ENCODE peak calls at places on chromosome 16, in four cellular contexts. N, H, C and B are unnamed samples.

GRCh38 chr16:79393564-79393963 is 207.0 kb downstream of the MAF start:
- DNase-seq in N (no peak), H (no peak), C (no peak), B (no peak)

GRCh38 chr16:50068550-50068949 is 2.8 kb downstream of the HEATR3 start:
- DNase-seq in N (no peak), H (no peak), C (no peak), B (no peak)

GRCh38 chr16:46850619-46851555 is 19.9 kb upstream of the C16orf87 start:
- DNase-seq in N (no peak), H (no peak), C (no peak), B (no peak)

GRCh38 chr16:71501562-71501961 is 12.4 kb upstream of the ZNF19 start:
- DNase-seq in N (no peak), H (no peak), C (no peak), B (no peak)

GRCh38 chr16:88505405-88506082 is 52.5 kb downstream of the ZFPM1 start:
- DNase-seq in N (no peak), H (no peak), C (no peak), B (no peak)

GRCh38 chr16:11725457-11725856 is 17.2 kb downstream of the TXNDC11 start:
- DNase-seq in N (no peak), H (no peak), C (no peak), B (no peak)

GRCh38 chr16:847681-848445 is 47.3 kb upstream of the GNG13 start:
- DNase-seq in N (no peak), H (no peak), C (no peak), B (no peak)

GRCh38 chr16:55039931-55040330 is 109.3 kb downstream of the IRX5 start:
- DNase-seq in N (no peak), H (no peak), C (no peak), B (no peak)

DNA sequence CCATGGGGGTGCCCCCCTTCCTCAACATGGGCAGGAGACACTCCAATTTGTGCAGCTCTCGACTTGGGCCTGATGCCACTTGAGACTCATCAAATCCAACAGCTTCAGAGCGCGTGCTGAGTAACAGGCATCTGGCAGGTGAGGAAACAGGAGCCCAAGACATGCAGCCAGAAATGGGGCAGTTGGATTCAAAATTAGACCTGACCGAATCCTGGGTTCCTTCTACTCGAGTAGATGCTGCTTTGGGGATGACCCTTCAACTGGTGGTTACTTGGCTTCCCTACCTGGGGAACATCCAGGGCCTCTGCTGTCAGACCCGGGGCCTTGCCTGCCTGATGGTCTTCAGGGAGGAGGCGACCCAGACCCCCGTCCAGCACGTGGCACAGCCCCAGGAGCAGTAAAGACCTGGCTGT is 488 bp upstream of the NTN3 start:
- DNase-seq in N (no peak), H (no peak), C (no peak), B (no peak)
- H3K27ac ChIP-seq in N (no peak overlapping the region), H (peak overlapping the region; percentile 95), C (no peak overlapping the region), B (no peak overlapping the region)

GRCh38 chr16:57401943-57402640 is 2.5 kb upstream of the CCL17 start:
- DNase-seq in N (no peak), H (no peak), C (no peak), B (no peak)

GRCh38 chr16:57407521-57408353 is 3.2 kb downstream of the CCL17 start:
- DNase-seq in N (no peak), H (no peak), C (no peak), B (no peak)

GRCh38 chr16:57406881-57407280 is 2.3 kb downstream of the CCL17 start:
- DNase-seq in N (no peak), H (no peak), C (no peak), B (no peak)

GRCh38 chr16:57403965-57404817 is at the start of gene CCL17:
- DNase-seq in N (no peak), H (no peak), C (no peak), B (no peak)

GRCh38 chr16:57405194-57405593 is 627 bp downstream of the CCL17 start:
- DNase-seq in N (no peak), H (no peak), C (no peak), B (no peak)
- H3K27ac ChIP-seq in N (no peak overlapping the region), H (no peak overlapping the region), C (no peak overlapping the region), B (no peak overlapping the region)

GRCh38 chr16:48611329-48612137 is 1.6 kb upstream of the N4BP1 start:
- DNase-seq in N (no peak), H (no peak), C (no peak), B (no peak)

GRCh38 chr16:48607056-48607825 is 2.7 kb downstream of the N4BP1 start:
- DNase-seq in N (no peak), H (no peak), C (no peak), B (no peak)

GRCh38 chr16:48609453-48610023 is 442 bp downstream of the N4BP1 start:
- DNase-seq in N (peak; percentile 74), H (no peak), C (peak; percentile 55), B (peak; percentile 44)

GRCh38 chr16:48608452-48608851 is 1.5 kb downstream of the N4BP1 start:
- DNase-seq in N (no peak), H (no peak), C (no peak), B (no peak)

GRCh38 chr16:48608871-48609452 is 1.0 kb downstream of the N4BP1 start:
- DNase-seq in N (no peak), H (no peak), C (no peak), B (no peak)
- H3K27ac ChIP-seq in N (peak overlapping the region; percentile 95), H (peak overlapping the region; percentile 69), C (peak overlapping the region; percentile 90), B (peak overlapping the region; percentile 86)

GRCh38 chr16:66381585-66382170 is 15.2 kb downstream of the CDH5 start:
- DNase-seq in N (no peak), H (no peak), C (no peak), B (no peak)
- H3K27ac ChIP-seq in N (peak overlapping the region; percentile 81), H (no peak overlapping the region), C (peak overlapping the region; percentile 81), B (no peak overlapping the region)

DNA sequence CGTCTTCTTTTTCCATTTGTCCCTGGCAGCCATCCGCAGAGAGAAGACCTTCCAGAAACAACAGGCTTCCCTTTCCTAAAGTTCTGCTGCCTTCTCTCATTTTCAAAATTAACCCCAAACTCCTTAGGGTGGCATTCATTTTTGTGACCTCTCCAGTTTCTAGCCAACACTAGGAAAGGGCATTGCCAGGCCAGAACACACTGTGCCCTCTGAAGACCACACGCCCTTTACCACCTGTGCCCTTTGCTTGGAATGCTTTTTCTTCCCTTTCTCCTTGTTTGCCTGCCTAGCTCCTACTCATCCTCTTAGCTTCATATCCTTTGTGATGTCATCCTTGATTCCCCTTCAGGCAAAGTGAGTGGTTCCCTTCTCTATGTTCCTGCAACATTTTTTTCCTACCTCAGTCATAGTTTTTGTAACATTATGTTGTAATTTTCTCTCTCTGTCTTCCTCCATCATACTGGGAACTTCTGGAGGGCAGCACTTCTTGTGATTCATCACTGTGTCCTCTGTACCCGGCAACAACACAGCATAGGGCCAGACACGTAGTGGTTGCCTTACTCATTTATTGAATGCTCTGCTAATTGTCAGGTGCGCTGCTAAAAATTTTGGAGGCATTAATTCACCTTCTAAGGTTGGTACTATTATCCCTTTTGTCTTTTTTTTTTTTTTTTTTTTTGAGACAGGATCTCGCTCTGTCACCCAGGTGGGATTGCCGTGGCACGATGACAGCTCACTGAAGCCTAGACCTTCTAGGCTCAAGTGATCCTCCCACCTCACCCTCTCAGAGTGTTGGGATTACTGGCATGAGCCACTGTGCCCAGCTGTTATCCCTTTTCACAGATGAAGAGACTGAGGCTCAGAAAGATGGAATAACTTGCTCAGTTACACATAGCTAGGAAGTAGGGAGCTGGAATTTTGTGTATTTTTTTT is 1.0 kb downstream of the KAT8 start:
- DNase-seq in N (no peak), H (no peak), C (no peak), B (no peak)
- H3K27ac ChIP-seq in N (peak overlapping the region; percentile 99), H (peak overlapping the region; percentile 79), C (peak overlapping the region; percentile 93), B (peak overlapping the region; percentile 91)

DNA sequence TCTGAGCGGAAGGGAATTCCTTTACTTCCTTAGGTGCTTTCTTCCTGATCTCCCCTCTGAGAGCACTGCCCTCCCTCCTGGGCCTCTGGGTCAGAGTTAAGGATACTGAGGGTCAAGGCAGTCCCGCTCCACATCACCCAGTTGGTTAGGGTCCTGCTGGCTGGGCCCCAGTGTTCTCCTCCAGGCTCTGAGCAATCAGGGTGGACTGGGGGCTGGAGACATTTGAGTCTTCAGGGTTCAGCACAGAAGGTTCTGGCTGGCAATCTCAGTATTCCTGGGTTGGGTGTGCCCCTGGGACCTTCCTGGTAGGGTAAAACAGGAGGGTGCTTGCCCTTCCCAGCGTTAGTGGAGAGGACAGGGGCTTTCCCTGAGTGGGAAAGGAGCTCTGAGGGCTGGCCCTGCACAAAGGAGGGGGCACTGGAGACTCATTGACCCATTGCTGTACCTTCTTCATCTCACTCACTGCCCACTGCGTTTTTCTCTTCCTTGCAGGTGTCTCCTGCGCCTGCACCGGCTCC is 448 bp downstream of the MT1M start:
- DNase-seq in N (no peak), H (no peak), C (no peak), B (no peak)
- H3K27ac ChIP-seq in N (peak overlapping the region; percentile 84), H (no peak overlapping the region), C (peak overlapping the region; percentile 77), B (peak overlapping the region; percentile 55)

GRCh38 chr16:86885139-86885538 is 306.8 kb downstream of the FOXL1 start:
- DNase-seq in N (no peak), H (no peak), C (no peak), B (no peak)
- H3K27ac ChIP-seq in N (no peak overlapping the region), H (no peak overlapping the region), C (no peak overlapping the region), B (no peak overlapping the region)